ENCODE peak calls at places on chromosomes 5 and 9, in eight cellular contexts. M is CD8-positive, alpha-beta T cell; V is naive thymus-derived CD4-positive, alpha-beta T cell; H is stomach; L is GM23248; P is brain microvascular endothelial cell; F is mammary epithelial cell; D is left ventricle myocardium inferior. S is an unnamed sample.

GRCh38 chr9:76249309-76249708 is 144.9 kb downstream of the RFK start:
- DNase-seq in M (no peak), V (no peak), H (no peak), L (no peak), P (no peak), F (no peak), D (no peak), S (no peak)

GRCh38 chr9:16705121-16705604 is 165.3 kb downstream of the BNC2 start:
- DNase-seq in M (no peak), V (no peak), H (peak), L (peak), P (peak), F (peak), D (peak), S (no peak)

GRCh38 chr5:152701305-152701704 is 296.2 kb upstream of the NMUR2 start:
- DNase-seq in M (no peak), V (no peak), H (no peak), L (no peak), P (no peak), F (no peak), D (no peak), S (no peak)

GRCh38 chr9:6811436-6811835 is 53.7 kb downstream of the KDM4C start:
- DNase-seq in M (no peak), V (no peak), H (no peak), L (peak), P (no peak), F (no peak), D (no peak), S (no peak)

GRCh38 chr5:82765765-82766164 is 311.4 kb downstream of the TMEM167A start:
- DNase-seq in M (no peak), V (no peak), H (no peak), L (no peak), P (no peak), F (no peak), D (no peak), S (no peak)

GRCh38 chr9:16524823-16525222 is 345.6 kb downstream of the BNC2 start:
- DNase-seq in M (no peak), V (no peak), H (no peak), L (no peak), P (no peak), F (no peak), D (no peak), S (no peak)

GRCh38 chr9:113486327-113486726 is 22.8 kb downstream of the RGS3 start:
- DNase-seq in M (no peak), V (no peak), H (no peak), L (no peak), P (no peak), F (no peak), D (no peak), S (no peak)

GRCh38 chr9:7129391-7129790 is 371.6 kb downstream of the KDM4C start:
- DNase-seq in M (no peak), V (no peak), H (no peak), L (no peak), P (no peak), F (peak), D (no peak), S (no peak)

GRCh38 chr9:77092536-77092935 is 73.1 kb downstream of the FOXB2 start:
- DNase-seq in M (no peak), V (no peak), H (no peak), L (peak), P (no peak), F (no peak), D (no peak), S (no peak)

GRCh38 chr9:8555767-8556500 is 756.4 kb upstream of the DMAC1 start:
- DNase-seq in M (no peak), V (no peak), H (no peak), L (no peak), P (peak), F (no peak), D (no peak), S (no peak)

GRCh38 chr5:133873936-133874585 is 94.4 kb downstream of the C5orf15 start:
- DNase-seq in M (no peak), V (no peak), H (no peak), L (peak), P (peak), F (peak), D (no peak), S (no peak)

GRCh38 chr5:39158786-39159185 is 60.6 kb downstream of the FYB1 start:
- DNase-seq in M (no peak), V (no peak), H (no peak), L (no peak), P (no peak), F (no peak), D (no peak), S (no peak)

GRCh38 chr5:59843511-59844230 is 49.9 kb downstream of the PDE4D start:
- DNase-seq in M (no peak), V (no peak), H (no peak), L (no peak), P (no peak), F (no peak), D (no peak), S (no peak)
- H3K27ac ChIP-seq in M (no peak), V (no peak), H (no peak), L (no peak), P (no peak), F (no peak), D (no peak), S (no peak)

GRCh38 chr5:178240341-178240741 is 7.7 kb upstream of the PHYKPL start:
- DNase-seq in M (no peak), V (no peak), H (no peak), L (no peak), P (no peak), F (no peak), D (no peak), S (no peak)

GRCh38 chr5:178238711-178239592 is 6.3 kb upstream of the PHYKPL start:
- DNase-seq in M (peak), V (no peak), H (no peak), L (no peak), P (no peak), F (no peak), D (no peak), S (no peak)

GRCh38 chr5:178236685-178237084 is 4.1 kb upstream of the PHYKPL start:
- DNase-seq in M (no peak), V (no peak), H (no peak), L (no peak), P (no peak), F (no peak), D (peak), S (no peak)

GRCh38 chr5:178237431-178238312 is 5.1 kb upstream of the PHYKPL start:
- DNase-seq in M (no peak), V (no peak), H (no peak), L (peak), P (no peak), F (peak), D (no peak), S (peak)

GRCh38 chr5:178238313-178238635 is 5.7 kb upstream of the PHYKPL start:
- DNase-seq in M (no peak), V (no peak), H (no peak), L (no peak), P (no peak), F (no peak), D (no peak), S (no peak)
- H3K27ac ChIP-seq in M (peak), V (peak), H (no peak), L (no peak), P (no peak), F (no peak), D (peak), S (no peak)

DNA sequence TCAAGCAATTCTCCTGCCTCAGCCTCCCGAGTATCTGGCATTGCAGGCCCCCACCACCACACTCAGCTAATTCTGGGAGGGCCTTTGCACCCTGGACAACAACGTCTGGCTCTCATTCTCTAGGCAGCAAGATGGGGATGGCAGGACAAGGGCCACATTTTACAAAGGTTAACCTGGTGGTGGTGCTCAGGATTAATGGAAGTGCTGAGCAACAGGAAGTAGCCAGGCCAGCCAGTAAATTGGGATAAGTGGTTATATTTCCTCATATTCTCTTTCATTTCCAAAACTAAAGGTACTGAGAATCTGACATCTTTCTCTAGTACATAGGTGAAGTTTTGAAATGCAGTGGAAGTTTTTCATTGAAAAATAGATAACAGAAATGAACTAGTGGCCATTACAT is 24.7 kb upstream of the ASPN start:
- DNase-seq in M (no peak), V (no peak), H (no peak), L (peak), P (no peak), F (no peak), D (no peak), S (no peak)
- H3K27ac ChIP-seq in M (no peak), V (no peak), H (no peak), L (peak), P (peak), F (peak), D (peak), S (peak)

GRCh38 chr5:159120446-159120845 is 20.7 kb upstream of the EBF1 start:
- DNase-seq in M (no peak), V (no peak), H (no peak), L (no peak), P (no peak), F (no peak), D (no peak), S (no peak)
- H3K27ac ChIP-seq in M (peak), V (peak), H (no peak), L (no peak), P (no peak), F (no peak), D (no peak), S (no peak)

GRCh38 chr5:36158144-36158543 is 6.2 kb downstream of the SKP2 start:
- DNase-seq in M (no peak), V (no peak), H (no peak), L (peak), P (no peak), F (no peak), D (no peak), S (no peak)
- H3K27ac ChIP-seq in M (no peak), V (no peak), H (no peak), L (no peak), P (no peak), F (no peak), D (no peak), S (no peak)

GRCh38 chr9:132631280-132631679 is 38.5 kb downstream of the DDX31 start:
- DNase-seq in M (no peak), V (no peak), H (no peak), L (peak), P (peak), F (peak), D (no peak), S (peak)
- H3K27ac ChIP-seq in M (no peak), V (no peak), H (no peak), L (no peak), P (peak), F (peak), D (no peak), S (peak)

DNA sequence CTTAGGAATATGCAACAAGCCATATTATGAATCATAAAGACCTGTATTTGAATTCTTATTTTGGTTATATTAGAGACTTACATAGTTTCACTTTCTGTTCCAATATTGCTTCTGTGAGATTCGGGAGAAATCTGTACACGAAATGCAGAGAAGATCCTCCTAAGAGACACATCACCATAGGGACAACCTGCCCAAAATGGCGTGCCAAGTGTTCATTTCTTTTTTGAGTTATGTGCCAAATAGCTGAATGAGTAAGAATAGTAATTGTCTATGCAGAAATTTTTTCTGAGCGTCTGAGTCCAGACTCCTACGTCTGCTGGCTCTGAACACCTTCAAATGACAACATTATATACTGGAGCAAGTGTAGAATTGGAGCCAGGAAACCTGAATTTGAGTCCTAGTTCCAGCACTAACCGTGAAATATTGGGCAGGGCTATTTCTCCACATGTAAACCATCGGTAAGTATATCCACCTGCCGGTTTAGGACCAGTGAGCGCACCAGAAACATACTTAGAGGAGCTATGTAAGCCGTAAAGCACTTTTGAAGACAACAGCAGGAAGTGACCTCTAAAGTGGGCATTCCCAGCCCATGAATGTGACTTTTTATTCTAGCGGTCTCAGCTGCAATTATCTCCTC is 163.9 kb upstream of the DMRT1 start:
- DNase-seq in M (no peak), V (no peak), H (no peak), L (peak), P (no peak), F (no peak), D (no peak), S (no peak)
- H3K27ac ChIP-seq in M (no peak), V (no peak), H (peak), L (peak), P (no peak), F (peak), D (peak), S (peak)

S was measured in epithelial cell of prostate.